ENCODE peak calls at places on chromosomes 3 and 15, in five cellular contexts. One of them, this sample, is unnamed.

GRCh38 chr3:108218811-108219210 is 3.4 kb downstream of the IFT57 start:
- DNase-seq in NCI-H1105: no peak
- DNase-seq in neuronal stem cell: no peak
- DNase-seq in progenitor cell of endocrine pancreas: no peak
- DNase-seq in SW480: no peak
- DNase-seq in this sample: no peak

GRCh38 chr3:106067711-106068110 is 198.9 kb upstream of the CBLB start:
- DNase-seq in SW480: no peak
- DNase-seq in progenitor cell of endocrine pancreas: no peak
- DNase-seq in NCI-H1105: no peak
- DNase-seq in neuronal stem cell: no peak
- DNase-seq in this sample: no peak

GRCh38 chr15:67101981-67102929 is 36.9 kb downstream of the SMAD3 start:
- DNase-seq in NCI-H1105: no peak
- DNase-seq in SW480: peak; percentile 47
- DNase-seq in progenitor cell of endocrine pancreas: no peak
- DNase-seq in neuronal stem cell: no peak
- DNase-seq in this sample: no peak

GRCh38 chr15:47409601-47410000 is 307.7 kb upstream of the SEMA6D start:
- DNase-seq in SW480: peak; percentile 11
- DNase-seq in NCI-H1105: no peak
- DNase-seq in neuronal stem cell: no peak
- DNase-seq in progenitor cell of endocrine pancreas: no peak
- DNase-seq in this sample: no peak

GRCh38 chr3:127211118-127212060 is 18.5 kb downstream of the PRR23E start:
- DNase-seq in NCI-H1105: no peak
- DNase-seq in neuronal stem cell: no peak
- DNase-seq in progenitor cell of endocrine pancreas: no peak
- DNase-seq in SW480: no peak
- DNase-seq in this sample: no peak

GRCh38 chr15:27677951-27678350 is 421.2 kb downstream of the OCA2 start:
- DNase-seq in progenitor cell of endocrine pancreas: no peak
- DNase-seq in SW480: no peak
- DNase-seq in neuronal stem cell: no peak
- DNase-seq in NCI-H1105: no peak
- DNase-seq in this sample: no peak

GRCh38 chr3:110301781-110302180 is 769.8 kb upstream of the NECTIN3 start:
- DNase-seq in progenitor cell of endocrine pancreas: no peak
- DNase-seq in NCI-H1105: no peak
- DNase-seq in neuronal stem cell: no peak
- DNase-seq in SW480: no peak
- DNase-seq in this sample: no peak

GRCh38 chr3:192825657-192826200 is 91.9 kb downstream of the MB21D2 start:
- DNase-seq in progenitor cell of endocrine pancreas: no peak
- DNase-seq in SW480: peak; percentile 41
- DNase-seq in NCI-H1105: peak; percentile 96
- DNase-seq in neuronal stem cell: no peak
- DNase-seq in this sample: peak; percentile 89

GRCh38 chr15:78996876-78997275 is 52.0 kb upstream of the CTSH start:
- DNase-seq in progenitor cell of endocrine pancreas: no peak
- DNase-seq in SW480: peak; percentile 22
- DNase-seq in neuronal stem cell: no peak
- DNase-seq in NCI-H1105: no peak
- DNase-seq in this sample: no peak